ENCODE peak calls at places on chromosomes 16 and 17, in ten cellular contexts. One of them, this sample, is unnamed.

GRCh38 chr16:72723781-72724180 is 324.1 kb downstream of the ZFHX3 start:
- DNase-seq in BE2C: no peak
- DNase-seq in fibroblast of the aortic adventitia: peak; percentile 49
- DNase-seq in tibial artery: no peak
- DNase-seq in CD4-positive, CD25-positive, alpha-beta regulatory T cell: no peak
- DNase-seq in fibroblast of lung: peak; percentile 31
- DNase-seq in coronary artery: no peak
- DNase-seq in heart left ventricle: no peak
- DNase-seq in A549: no peak
- DNase-seq in neural progenitor cell: no peak
- DNase-seq in this sample: peak; percentile 60

GRCh38 chr16:68287276-68288251 is 23.2 kb downstream of the SLC7A6OS start:
- DNase-seq in BE2C: no peak
- DNase-seq in heart left ventricle: peak; percentile 85
- DNase-seq in CD4-positive, CD25-positive, alpha-beta regulatory T cell: peak; percentile 69
- DNase-seq in tibial artery: peak; percentile 90
- DNase-seq in coronary artery: peak; percentile 86
- DNase-seq in neural progenitor cell: no peak
- DNase-seq in A549: no peak
- DNase-seq in fibroblast of lung: peak; percentile 76
- DNase-seq in fibroblast of the aortic adventitia: peak; percentile 90
- DNase-seq in this sample: peak; percentile 62

GRCh38 chr16:71594000-71594646 is 17.2 kb upstream of the TAT start:
- DNase-seq in neural progenitor cell: no peak
- DNase-seq in CD4-positive, CD25-positive, alpha-beta regulatory T cell: no peak
- DNase-seq in tibial artery: no peak
- DNase-seq in coronary artery: no peak
- DNase-seq in A549: no peak
- DNase-seq in fibroblast of lung: no peak
- DNase-seq in heart left ventricle: no peak
- DNase-seq in fibroblast of the aortic adventitia: no peak
- DNase-seq in BE2C: no peak
- DNase-seq in this sample: no peak

GRCh38 chr16:47939690-47940089 is 216.1 kb downstream of the ABCC12 start:
- DNase-seq in BE2C: no peak
- DNase-seq in tibial artery: no peak
- DNase-seq in A549: no peak
- DNase-seq in fibroblast of the aortic adventitia: no peak
- DNase-seq in CD4-positive, CD25-positive, alpha-beta regulatory T cell: no peak
- DNase-seq in neural progenitor cell: no peak
- DNase-seq in coronary artery: no peak
- DNase-seq in fibroblast of lung: no peak
- DNase-seq in heart left ventricle: no peak
- DNase-seq in this sample: no peak

GRCh38 chr16:83578146-83578545 is 229.6 kb upstream of the HSBP1 start:
- DNase-seq in A549: no peak
- DNase-seq in fibroblast of lung: no peak
- DNase-seq in CD4-positive, CD25-positive, alpha-beta regulatory T cell: no peak
- DNase-seq in coronary artery: no peak
- DNase-seq in BE2C: no peak
- DNase-seq in neural progenitor cell: no peak
- DNase-seq in tibial artery: no peak
- DNase-seq in heart left ventricle: no peak
- DNase-seq in fibroblast of the aortic adventitia: no peak
- DNase-seq in this sample: no peak

GRCh38 chr16:16064874-16065384 is 115.5 kb downstream of the ABCC1 start:
- DNase-seq in A549: no peak
- DNase-seq in fibroblast of lung: no peak
- DNase-seq in tibial artery: no peak
- DNase-seq in neural progenitor cell: no peak
- DNase-seq in CD4-positive, CD25-positive, alpha-beta regulatory T cell: no peak
- DNase-seq in BE2C: no peak
- DNase-seq in heart left ventricle: no peak
- DNase-seq in coronary artery: no peak
- DNase-seq in fibroblast of the aortic adventitia: no peak
- DNase-seq in this sample: no peak

GRCh38 chr16:1812732-1813163 is 13.9 kb downstream of the HAGH start:
- DNase-seq in A549: peak; percentile 66
- DNase-seq in CD4-positive, CD25-positive, alpha-beta regulatory T cell: peak; percentile 36
- DNase-seq in fibroblast of lung: peak; percentile 71
- DNase-seq in BE2C: peak; percentile 79
- DNase-seq in coronary artery: no peak
- DNase-seq in neural progenitor cell: peak; percentile 69
- DNase-seq in fibroblast of the aortic adventitia: peak; percentile 79
- DNase-seq in tibial artery: no peak
- DNase-seq in heart left ventricle: no peak
- DNase-seq in this sample: peak; percentile 30

GRCh38 chr17:83106913-83107655 is 27.7 kb downstream of the METRNL start:
- DNase-seq in heart left ventricle: no peak
- DNase-seq in fibroblast of lung: no peak
- DNase-seq in coronary artery: no peak
- DNase-seq in fibroblast of the aortic adventitia: no peak
- DNase-seq in tibial artery: peak; percentile 76
- DNase-seq in neural progenitor cell: no peak
- DNase-seq in CD4-positive, CD25-positive, alpha-beta regulatory T cell: no peak
- DNase-seq in A549: no peak
- DNase-seq in BE2C: no peak
- DNase-seq in this sample: peak; percentile 20

GRCh38 chr17:45073414-45074070 is 12.4 kb downstream of the NMT1 start:
- DNase-seq in tibial artery: peak; percentile 66
- DNase-seq in A549: no peak
- DNase-seq in BE2C: no peak
- DNase-seq in CD4-positive, CD25-positive, alpha-beta regulatory T cell: no peak
- DNase-seq in fibroblast of lung: peak; percentile 76
- DNase-seq in fibroblast of the aortic adventitia: peak; percentile 99
- DNase-seq in heart left ventricle: no peak
- DNase-seq in coronary artery: no peak
- DNase-seq in neural progenitor cell: no peak
- DNase-seq in this sample: peak; percentile 78

GRCh38 chr17:78103311-78103710 is 25.2 kb downstream of the TMC6 start:
- DNase-seq in heart left ventricle: no peak
- DNase-seq in fibroblast of the aortic adventitia: no peak
- DNase-seq in A549: no peak
- DNase-seq in BE2C: no peak
- DNase-seq in coronary artery: no peak
- DNase-seq in CD4-positive, CD25-positive, alpha-beta regulatory T cell: no peak
- DNase-seq in tibial artery: no peak
- DNase-seq in neural progenitor cell: no peak
- DNase-seq in fibroblast of lung: no peak
- DNase-seq in this sample: no peak

GRCh38 chr17:68290268-68290954 is 516 bp downstream of the SLC16A6 start:
- DNase-seq in coronary artery: no peak
- DNase-seq in neural progenitor cell: peak; percentile 58
- DNase-seq in BE2C: peak; percentile 34
- DNase-seq in fibroblast of lung: no peak
- DNase-seq in fibroblast of the aortic adventitia: no peak
- DNase-seq in CD4-positive, CD25-positive, alpha-beta regulatory T cell: peak; percentile 61
- DNase-seq in A549: no peak
- DNase-seq in heart left ventricle: peak; percentile 68
- DNase-seq in tibial artery: no peak
- DNase-seq in this sample: no peak

GRCh38 chr17:68288804-68289203 is 2.1 kb downstream of the SLC16A6 start:
- DNase-seq in coronary artery: no peak
- DNase-seq in fibroblast of lung: no peak
- DNase-seq in fibroblast of the aortic adventitia: no peak
- DNase-seq in BE2C: no peak
- DNase-seq in A549: no peak
- DNase-seq in heart left ventricle: no peak
- DNase-seq in CD4-positive, CD25-positive, alpha-beta regulatory T cell: no peak
- DNase-seq in tibial artery: no peak
- DNase-seq in neural progenitor cell: peak; percentile 25
- DNase-seq in this sample: no peak

GRCh38 chr17:68289473-68289872 is 1.5 kb downstream of the SLC16A6 start:
- DNase-seq in fibroblast of the aortic adventitia: no peak
- DNase-seq in coronary artery: no peak
- DNase-seq in CD4-positive, CD25-positive, alpha-beta regulatory T cell: no peak
- DNase-seq in A549: no peak
- DNase-seq in neural progenitor cell: no peak
- DNase-seq in fibroblast of lung: no peak
- DNase-seq in BE2C: no peak
- DNase-seq in heart left ventricle: no peak
- DNase-seq in tibial artery: no peak
- DNase-seq in this sample: no peak

GRCh38 chr17:68290955-68291835 is at the start of the genes ARSG and SLC16A6:
- DNase-seq in fibroblast of the aortic adventitia: no peak
- DNase-seq in fibroblast of lung: peak; percentile 56
- DNase-seq in BE2C: peak; percentile 92
- DNase-seq in coronary artery: no peak
- DNase-seq in heart left ventricle: peak; percentile 84
- DNase-seq in A549: peak; percentile 74
- DNase-seq in neural progenitor cell: peak; percentile 91
- DNase-seq in tibial artery: peak; percentile 31
- DNase-seq in CD4-positive, CD25-positive, alpha-beta regulatory T cell: peak; percentile 91
- DNase-seq in this sample: no peak

GRCh38 chr17:68289936-68290267 is 1.0 kb downstream of the SLC16A6 start:
- DNase-seq in BE2C: no peak
- DNase-seq in heart left ventricle: no peak
- DNase-seq in coronary artery: no peak
- DNase-seq in tibial artery: no peak
- DNase-seq in neural progenitor cell: no peak
- DNase-seq in A549: no peak
- DNase-seq in fibroblast of the aortic adventitia: no peak
- DNase-seq in CD4-positive, CD25-positive, alpha-beta regulatory T cell: no peak
- DNase-seq in fibroblast of lung: no peak
- DNase-seq in this sample: no peak
- H3K4me3 ChIP-seq in BE2C: peak overlapping the region; percentile 72
- H3K4me3 ChIP-seq in heart left ventricle: peak overlapping the region; percentile 68
- H3K4me3 ChIP-seq in coronary artery: peak overlapping the region; percentile 83
- H3K4me3 ChIP-seq in tibial artery: peak overlapping the region; percentile 66
- H3K4me3 ChIP-seq in neural progenitor cell: peak overlapping the region; percentile 89
- H3K4me3 ChIP-seq in A549: no peak overlapping the region
- H3K4me3 ChIP-seq in fibroblast of the aortic adventitia: no peak overlapping the region
- H3K4me3 ChIP-seq in CD4-positive, CD25-positive, alpha-beta regulatory T cell: peak overlapping the region; percentile 94
- H3K4me3 ChIP-seq in fibroblast of lung: no peak overlapping the region
- H3K4me3 ChIP-seq in this sample: no peak overlapping the region

GRCh38 chr16:27281285-27281684 is 12.7 kb upstream of the NSMCE1 start:
- DNase-seq in neural progenitor cell: no peak
- DNase-seq in fibroblast of lung: no peak
- DNase-seq in fibroblast of the aortic adventitia: no peak
- DNase-seq in BE2C: no peak
- DNase-seq in heart left ventricle: no peak
- DNase-seq in coronary artery: no peak
- DNase-seq in tibial artery: no peak
- DNase-seq in CD4-positive, CD25-positive, alpha-beta regulatory T cell: no peak
- DNase-seq in A549: no peak
- DNase-seq in this sample: no peak
- H3K4me3 ChIP-seq in neural progenitor cell: no peak overlapping the region
- H3K4me3 ChIP-seq in fibroblast of lung: no peak overlapping the region
- H3K4me3 ChIP-seq in fibroblast of the aortic adventitia: no peak overlapping the region
- H3K4me3 ChIP-seq in BE2C: no peak overlapping the region
- H3K4me3 ChIP-seq in heart left ventricle: no peak overlapping the region
- H3K4me3 ChIP-seq in coronary artery: no peak overlapping the region
- H3K4me3 ChIP-seq in tibial artery: no peak overlapping the region
- H3K4me3 ChIP-seq in CD4-positive, CD25-positive, alpha-beta regulatory T cell: peak overlapping the region; percentile 21
- H3K4me3 ChIP-seq in A549: no peak overlapping the region
- H3K4me3 ChIP-seq in this sample: no peak overlapping the region

GRCh38 chr16:10744370-10745030 is 858 bp downstream of the NUBP1 start:
- DNase-seq in fibroblast of the aortic adventitia: no peak
- DNase-seq in heart left ventricle: no peak
- DNase-seq in fibroblast of lung: peak; percentile 54
- DNase-seq in A549: peak; percentile 25
- DNase-seq in BE2C: no peak
- DNase-seq in coronary artery: no peak
- DNase-seq in tibial artery: no peak
- DNase-seq in neural progenitor cell: no peak
- DNase-seq in CD4-positive, CD25-positive, alpha-beta regulatory T cell: no peak
- DNase-seq in this sample: no peak

GRCh38 chr16:10743610-10744369 is at the start of gene NUBP1:
- DNase-seq in fibroblast of lung: peak; percentile 98
- DNase-seq in heart left ventricle: peak; percentile 99
- DNase-seq in A549: peak; percentile 93
- DNase-seq in coronary artery: peak; percentile 100
- DNase-seq in CD4-positive, CD25-positive, alpha-beta regulatory T cell: peak; percentile 99
- DNase-seq in tibial artery: peak; percentile 100
- DNase-seq in neural progenitor cell: peak; percentile 96
- DNase-seq in fibroblast of the aortic adventitia: peak; percentile 98
- DNase-seq in BE2C: peak; percentile 99
- DNase-seq in this sample: peak; percentile 94

GRCh38 chr16:10741844-10742243 is 1.8 kb upstream of the NUBP1 start:
- DNase-seq in tibial artery: no peak
- DNase-seq in fibroblast of lung: peak; percentile 30
- DNase-seq in coronary artery: no peak
- DNase-seq in heart left ventricle: no peak
- DNase-seq in fibroblast of the aortic adventitia: peak; percentile 32
- DNase-seq in BE2C: peak; percentile 91
- DNase-seq in neural progenitor cell: no peak
- DNase-seq in CD4-positive, CD25-positive, alpha-beta regulatory T cell: no peak
- DNase-seq in A549: no peak
- DNase-seq in this sample: no peak

GRCh38 chr16:10740845-10741208 is 2.8 kb upstream of the NUBP1 start:
- DNase-seq in tibial artery: no peak
- DNase-seq in neural progenitor cell: no peak
- DNase-seq in BE2C: no peak
- DNase-seq in heart left ventricle: no peak
- DNase-seq in A549: no peak
- DNase-seq in coronary artery: no peak
- DNase-seq in CD4-positive, CD25-positive, alpha-beta regulatory T cell: no peak
- DNase-seq in fibroblast of lung: no peak
- DNase-seq in fibroblast of the aortic adventitia: no peak
- DNase-seq in this sample: no peak

GRCh38 chr16:10743227-10743609 is 424 bp upstream of the NUBP1 start:
- DNase-seq in coronary artery: no peak
- DNase-seq in heart left ventricle: no peak
- DNase-seq in A549: peak; percentile 17
- DNase-seq in fibroblast of lung: no peak
- DNase-seq in CD4-positive, CD25-positive, alpha-beta regulatory T cell: no peak
- DNase-seq in neural progenitor cell: no peak
- DNase-seq in tibial artery: no peak
- DNase-seq in BE2C: no peak
- DNase-seq in fibroblast of the aortic adventitia: no peak
- DNase-seq in this sample: no peak
- H3K4me3 ChIP-seq in coronary artery: peak overlapping the region; percentile 75
- H3K4me3 ChIP-seq in heart left ventricle: no peak overlapping the region
- H3K4me3 ChIP-seq in A549: peak overlapping the region; percentile 46
- H3K4me3 ChIP-seq in fibroblast of lung: peak overlapping the region; percentile 53
- H3K4me3 ChIP-seq in CD4-positive, CD25-positive, alpha-beta regulatory T cell: peak overlapping the region; percentile 73
- H3K4me3 ChIP-seq in neural progenitor cell: peak overlapping the region; percentile 52
- H3K4me3 ChIP-seq in tibial artery: peak overlapping the region; percentile 58
- H3K4me3 ChIP-seq in BE2C: peak overlapping the region; percentile 76
- H3K4me3 ChIP-seq in fibroblast of the aortic adventitia: peak overlapping the region; percentile 76
- H3K4me3 ChIP-seq in this sample: peak overlapping the region; percentile 64

DNA sequence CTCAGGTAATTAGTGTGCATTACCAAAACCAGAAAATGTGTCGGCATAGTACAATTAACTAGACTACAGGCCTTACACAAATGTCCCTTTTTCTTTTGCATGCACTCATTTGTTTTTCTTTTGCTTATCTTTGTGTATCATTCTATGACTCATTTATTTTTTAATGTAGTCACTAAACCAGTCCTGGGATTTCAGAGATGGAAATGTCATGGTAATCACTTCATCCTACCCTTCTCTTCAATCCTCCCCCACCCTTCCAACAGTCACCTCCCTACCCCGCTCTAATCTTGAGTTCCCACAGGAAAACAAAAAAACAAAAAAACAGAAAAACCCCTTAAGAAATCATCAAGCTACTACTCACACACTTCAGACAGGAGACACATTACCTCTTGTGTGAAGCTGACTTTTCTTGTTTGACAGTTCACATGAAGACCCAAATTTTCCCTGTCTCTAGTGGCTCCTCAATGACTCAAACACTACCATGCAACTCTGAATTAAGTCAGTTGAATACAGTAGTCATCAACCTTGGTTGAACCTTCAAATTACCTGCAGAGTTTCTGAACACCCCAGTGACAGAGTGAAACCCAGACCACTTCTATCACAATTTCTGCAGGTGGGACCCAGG is 242.4 kb upstream of the SALL1 start:
- DNase-seq in heart left ventricle: no peak
- DNase-seq in neural progenitor cell: no peak
- DNase-seq in CD4-positive, CD25-positive, alpha-beta regulatory T cell: no peak
- DNase-seq in fibroblast of lung: peak; percentile 53
- DNase-seq in coronary artery: no peak
- DNase-seq in BE2C: no peak
- DNase-seq in tibial artery: no peak
- DNase-seq in A549: no peak
- DNase-seq in fibroblast of the aortic adventitia: peak; percentile 44
- DNase-seq in this sample: peak; percentile 8
- H3K4me3 ChIP-seq in heart left ventricle: no peak overlapping the region
- H3K4me3 ChIP-seq in neural progenitor cell: no peak overlapping the region
- H3K4me3 ChIP-seq in CD4-positive, CD25-positive, alpha-beta regulatory T cell: no peak overlapping the region
- H3K4me3 ChIP-seq in fibroblast of lung: no peak overlapping the region
- H3K4me3 ChIP-seq in coronary artery: no peak overlapping the region
- H3K4me3 ChIP-seq in BE2C: no peak overlapping the region
- H3K4me3 ChIP-seq in tibial artery: no peak overlapping the region
- H3K4me3 ChIP-seq in A549: no peak overlapping the region
- H3K4me3 ChIP-seq in fibroblast of the aortic adventitia: no peak overlapping the region
- H3K4me3 ChIP-seq in this sample: no peak overlapping the region

This sample was measured in skeletal muscle cell.